ENCODE peak calls at places on chromosomes 4 and X, in nine cellular contexts. P, L, F, N, K, W, B, G and Q are unnamed samples.

GRCh38 chrX:8748855-8749254 is 16.9 kb upstream of the ANOS1 start:
- DNase-seq in W (no peak), N (peak; percentile 60), G (no peak), B (peak; percentile 36), K (no peak), F (no peak), P (no peak), L (peak; percentile 43), Q (no peak)

GRCh38 chr4:112940364-112940763 is 109.1 kb upstream of the ANK2 start:
- DNase-seq in W (no peak), L (no peak), N (no peak), G (no peak), B (no peak), P (no peak), K (no peak), F (no peak), Q (no peak)

GRCh38 chrX:10726647-10727046 is 106.3 kb upstream of the MID1 start:
- DNase-seq in K (no peak), N (no peak), W (no peak), B (no peak), P (no peak), G (no peak), L (peak; percentile 68), F (no peak), Q (no peak)

GRCh38 chr4:25450491-25450901 is 73.4 kb downstream of the ANAPC4 start:
- DNase-seq in F (no peak), G (no peak), L (no peak), W (no peak), N (no peak), B (no peak), P (no peak), K (no peak), Q (no peak)

GRCh38 chr4:110096406-110096805 is 102.0 kb downstream of the ELOVL6 start:
- DNase-seq in W (no peak), L (no peak), P (no peak), G (no peak), K (no peak), B (no peak), F (no peak), N (no peak), Q (no peak)

GRCh38 chr4:27024807-27025206 is 164.2 kb downstream of the STIM2 start:
- DNase-seq in W (no peak), G (no peak), P (no peak), L (no peak), N (peak; percentile 77), B (no peak), K (no peak), F (no peak), Q (no peak)

GRCh38 chrX:133880032-133880443 is 105.4 kb downstream of the GPC3 start:
- DNase-seq in K (no peak), B (no peak), W (no peak), F (no peak), N (no peak), G (no peak), L (no peak), P (no peak), Q (no peak)

GRCh38 chr4:96352051-96352517 is 512.2 kb downstream of the PDHA2 start:
- DNase-seq in L (no peak), G (no peak), K (no peak), B (peak; percentile 29), N (peak; percentile 63), F (no peak), W (no peak), P (no peak), Q (no peak)

GRCh38 chr4:76703123-76703490 is 194.8 kb downstream of the SOWAHB start:
- DNase-seq in F (no peak), P (no peak), K (no peak), B (peak; percentile 78), N (no peak), G (no peak), W (no peak), L (no peak), Q (no peak)

GRCh38 chr4:154807042-154807630 is 26.1 kb downstream of the RBM46 start:
- DNase-seq in B (peak; percentile 58), W (no peak), N (no peak), K (no peak), P (no peak), G (no peak), F (no peak), L (peak; percentile 54), Q (peak; percentile 5)

GRCh38 chr4:161291222-161291621 is 872.6 kb downstream of the FSTL5 start:
- DNase-seq in N (no peak), W (no peak), B (no peak), F (no peak), G (no peak), K (no peak), P (no peak), L (no peak), Q (no peak)

GRCh38 chr4:59818656-59819055 is 1381.5 kb upstream of the ADGRL3 start:
- DNase-seq in B (no peak), P (no peak), K (no peak), W (no peak), N (no peak), G (peak; percentile 21), F (no peak), L (no peak), Q (no peak)

GRCh38 chrX:15942307-15942706 is 87.7 kb upstream of the AP1S2 start:
- DNase-seq in B (no peak), L (no peak), P (no peak), W (no peak), N (no peak), G (no peak), F (no peak), K (no peak), Q (no peak)

GRCh38 chr4:158033416-158033863 is 139.4 kb downstream of the GASK1B start:
- DNase-seq in P (no peak), G (no peak), L (peak; percentile 61), B (peak; percentile 52), F (no peak), N (no peak), W (no peak), K (no peak), Q (no peak)

GRCh38 chr4:1167244-1167949 is 5.0 kb downstream of the SPON2 start:
- DNase-seq in B (peak; percentile 65), G (peak; percentile 71), W (peak; percentile 93), P (peak; percentile 86), K (peak; percentile 83), L (peak; percentile 79), N (peak; percentile 94), F (peak; percentile 82), Q (peak; percentile 92)

GRCh38 chr4:181670506-181670905 is 572.7 kb upstream of the TENM3 start:
- DNase-seq in N (no peak), P (no peak), L (no peak), W (no peak), B (no peak), F (no peak), K (no peak), G (no peak), Q (no peak)

DNA sequence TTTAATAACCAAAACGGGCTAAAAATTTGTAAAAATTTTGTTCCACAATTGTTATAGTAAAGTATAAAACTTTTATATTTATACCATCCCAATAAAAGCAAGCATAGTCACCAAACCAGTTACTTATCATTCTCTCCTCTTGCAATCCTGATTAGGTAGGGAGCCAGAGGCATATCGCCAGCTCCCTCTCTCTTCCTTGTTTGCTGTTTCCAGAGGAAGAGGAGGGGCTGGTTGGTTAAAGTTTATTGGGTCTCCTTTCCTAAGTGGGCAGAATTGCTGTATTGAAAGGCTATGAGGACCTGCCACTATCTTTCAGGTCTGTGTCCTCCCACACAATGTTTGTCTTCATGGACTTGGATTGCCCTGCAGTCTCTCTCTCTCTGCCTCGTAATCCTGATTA is 29.6 kb upstream of the BBS12 start:
- DNase-seq in P (no peak), L (no peak), W (no peak), G (no peak), B (no peak), N (no peak), K (peak; percentile 68), F (no peak), Q (no peak)
- H3K4me3 ChIP-seq in P (peak overlapping the region; percentile 42), L (no peak overlapping the region), W (no peak overlapping the region), G (no peak overlapping the region), B (no peak overlapping the region), N (no peak overlapping the region), K (no peak overlapping the region), F (peak overlapping the region; percentile 0), Q (no peak overlapping the region)

DNA sequence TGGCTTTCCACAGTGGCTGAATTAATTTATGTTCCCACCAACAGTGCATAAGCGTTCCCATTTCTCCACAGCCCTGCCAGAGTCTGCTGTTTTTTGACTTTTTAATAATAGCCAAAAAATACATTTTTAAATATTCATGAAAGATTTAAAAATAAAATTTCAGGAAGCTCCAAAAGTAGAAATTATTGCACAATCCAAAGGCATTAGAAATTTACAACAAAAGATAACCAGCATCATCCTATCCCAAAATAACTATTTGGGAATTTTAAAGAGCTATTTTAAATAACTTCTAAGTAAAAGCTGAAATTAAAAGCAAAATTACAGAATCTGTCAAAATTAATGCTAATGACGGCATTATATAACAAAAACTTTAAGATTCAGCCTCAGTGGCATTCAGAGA is 131.5 kb downstream of the QDPR start:
- DNase-seq in P (no peak), G (no peak), N (no peak), B (no peak), L (no peak), F (no peak), K (no peak), W (no peak), Q (no peak)
- H3K4me3 ChIP-seq in P (no peak overlapping the region), G (no peak overlapping the region), N (no peak overlapping the region), B (no peak overlapping the region), L (no peak overlapping the region), F (no peak overlapping the region), K (no peak overlapping the region), W (no peak overlapping the region), Q (no peak overlapping the region)

DNA sequence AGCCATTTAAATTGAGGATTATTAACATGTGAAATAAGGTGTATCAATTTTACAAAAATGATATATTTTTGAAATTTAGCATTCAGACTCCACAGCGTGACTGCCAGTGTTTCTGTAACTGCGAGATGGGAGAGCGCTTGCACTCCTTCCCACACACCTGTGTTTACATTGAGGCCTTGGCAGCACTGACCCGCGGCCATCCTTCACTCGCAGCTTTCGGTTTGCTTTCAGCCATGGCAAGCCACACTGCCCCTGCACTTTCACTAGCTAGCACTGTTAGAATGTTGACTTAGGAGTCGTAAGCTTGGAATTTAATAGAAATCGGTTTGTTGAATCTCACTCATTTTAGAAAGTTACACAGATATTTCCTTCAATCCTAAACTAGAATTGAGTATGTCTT is 136.2 kb downstream of the CFAP299 start:
- DNase-seq in P (no peak), N (peak; percentile 83), B (peak; percentile 36), L (peak; percentile 67), F (no peak), G (no peak), K (peak; percentile 52), W (peak; percentile 66), Q (no peak)
- H3K4me3 ChIP-seq in P (peak overlapping the region; percentile 26), N (no peak overlapping the region), B (no peak overlapping the region), L (peak overlapping the region; percentile 19), F (no peak overlapping the region), G (peak overlapping the region; percentile 30), K (peak overlapping the region; percentile 19), W (no peak overlapping the region), Q (no peak overlapping the region)

DNA sequence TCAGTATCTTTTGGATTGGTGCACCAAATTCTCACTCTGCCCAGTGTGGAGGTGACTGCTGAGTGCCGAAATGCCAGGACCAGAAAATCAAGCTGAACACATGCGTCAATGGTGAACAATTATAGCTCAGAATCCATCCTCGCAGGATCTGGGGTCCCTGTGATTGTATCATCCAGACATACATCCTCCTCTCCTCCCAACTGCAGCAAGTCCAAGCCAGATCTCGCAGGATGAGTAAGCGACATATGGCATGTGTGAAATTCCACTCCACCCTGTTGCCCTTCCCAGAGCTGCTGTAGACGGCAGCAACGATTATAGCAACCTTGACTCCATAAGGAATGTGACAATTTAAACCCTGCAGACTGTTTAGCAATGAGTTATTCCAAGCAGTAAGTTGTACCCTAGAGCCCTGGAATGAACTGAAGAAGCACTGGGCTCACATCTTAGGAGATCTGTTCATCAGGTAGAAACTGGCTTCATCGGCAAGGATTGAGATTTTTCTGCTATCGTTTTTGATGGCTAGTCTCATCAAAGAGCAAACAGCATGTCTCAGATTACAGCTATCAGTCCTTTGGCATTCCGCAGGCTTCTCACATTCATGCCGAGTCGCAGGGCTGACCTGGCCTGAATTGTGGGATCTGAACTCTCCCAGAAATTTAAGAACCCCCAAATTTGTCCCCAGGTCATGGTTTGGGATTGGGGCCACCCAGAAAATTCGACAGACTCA is 35.5 kb upstream of the SORBS2 start:
- DNase-seq in B (peak; percentile 92), F (peak; percentile 69), G (no peak), W (no peak), L (peak; percentile 73), P (no peak), N (peak; percentile 78), K (no peak), Q (no peak)
- H3K4me3 ChIP-seq in B (no peak overlapping the region), F (no peak overlapping the region), G (no peak overlapping the region), W (no peak overlapping the region), L (no peak overlapping the region), P (no peak overlapping the region), N (no peak overlapping the region), K (no peak overlapping the region), Q (no peak overlapping the region)